ENCODE peak calls at places on chromosomes 5 and 9, in seven cellular contexts. M is transverse colon, F is GM12865, G is skeletal muscle cell, E is lower leg skin, A is renal cortical epithelial cell, V is HFF-Myc. W is an unnamed sample.

GRCh38 chr5:40410231-40410861 is 269.4 kb upstream of the PTGER4 start:
- DNase-seq in M (no peak), F (peak), G (peak), E (no peak), A (peak), V (no peak), W (peak)

GRCh38 chr9:69198526-69199250 is 24.6 kb downstream of the TJP2 start:
- DNase-seq in M (no peak), F (no peak), G (no peak), E (no peak), A (peak), V (no peak), W (no peak)

GRCh38 chr5:54520438-54520846 is 2.9 kb downstream of the SNX18 start:
- DNase-seq in M (no peak), F (no peak), G (no peak), E (peak), A (no peak), V (no peak), W (no peak)

GRCh38 chr9:79220666-79221065 is 351.1 kb upstream of the TLE4 start:
- DNase-seq in M (no peak), F (no peak), G (no peak), E (no peak), A (no peak), V (no peak), W (no peak)

GRCh38 chr9:72826954-72827953 is 125.6 kb downstream of the ALDH1A1 start:
- DNase-seq in M (no peak), F (no peak), G (no peak), E (no peak), A (peak), V (no peak), W (no peak)

GRCh38 chr9:91937727-91938126 is 12.3 kb downstream of the ROR2 start:
- DNase-seq in M (no peak), F (no peak), G (no peak), E (no peak), A (no peak), V (no peak), W (no peak)

GRCh38 chr9:6355728-6356127 is 27.6 kb downstream of the TPD52L3 start:
- DNase-seq in M (no peak), F (peak), G (peak), E (no peak), A (peak), V (peak), W (no peak)

GRCh38 chr5:132269635-132270344 is 12.3 kb downstream of the PDLIM4 start:
- DNase-seq in M (no peak), F (no peak), G (no peak), E (peak), A (no peak), V (no peak), W (no peak)

GRCh38 chr5:143432658-143433239 is 29.3 kb upstream of the NR3C1 start:
- DNase-seq in M (no peak), F (no peak), G (no peak), E (no peak), A (peak), V (peak), W (no peak)

GRCh38 chr9:98074119-98074990 is 17.8 kb downstream of the NANS start:
- DNase-seq in M (peak), F (peak), G (no peak), E (peak), A (no peak), V (no peak), W (peak)

GRCh38 chr5:107916731-107917725 is 246.3 kb upstream of the EFNA5 start:
- DNase-seq in M (no peak), F (no peak), G (no peak), E (no peak), A (peak), V (no peak), W (no peak)

GRCh38 chr5:124592891-124593290 is 153.5 kb downstream of the ZNF608 start:
- DNase-seq in M (no peak), F (no peak), G (no peak), E (no peak), A (no peak), V (no peak), W (no peak)

GRCh38 chr9:38036359-38037084 is 32.5 kb downstream of the SHB start:
- DNase-seq in M (no peak), F (no peak), G (no peak), E (no peak), A (peak), V (no peak), W (no peak)

GRCh38 chr5:17190799-17191391 is 26.5 kb upstream of the BASP1 start:
- DNase-seq in M (peak), F (no peak), G (no peak), E (no peak), A (no peak), V (no peak), W (no peak)

GRCh38 chr9:114968710-114969109 is 38.3 kb upstream of the TNFSF8 start:
- DNase-seq in M (no peak), F (peak), G (peak), E (no peak), A (peak), V (no peak), W (no peak)

GRCh38 chr9:99025616-99026270 is 79.2 kb upstream of the TGFBR1 start:
- DNase-seq in M (no peak), F (no peak), G (no peak), E (no peak), A (no peak), V (no peak), W (no peak)

GRCh38 chr5:31781772-31782171 is 142.8 kb downstream of the PDZD2 start:
- DNase-seq in M (no peak), F (no peak), G (no peak), E (no peak), A (no peak), V (no peak), W (no peak)

W was measured in mucosa of gallbladder.